ENCODE peak calls at places on chromosomes 2 and 18, in six cellular contexts. One of them, this sample, is unnamed.

GRCh38 chr2:119190321-119190720 is 31.8 kb upstream of the C1QL2 start:
- DNase-seq in nephron progenitor cell: no peak
- DNase-seq in astrocyte of the cerebellum: no peak
- DNase-seq in bronchial epithelial cell: no peak
- DNase-seq in epithelial cell of esophagus: peak; percentile 20
- DNase-seq in GM10248: no peak
- DNase-seq in this sample: no peak

GRCh38 chr18:9842446-9842845 is 43.3 kb upstream of the TXNDC2 start:
- DNase-seq in nephron progenitor cell: no peak
- DNase-seq in astrocyte of the cerebellum: no peak
- DNase-seq in bronchial epithelial cell: no peak
- DNase-seq in epithelial cell of esophagus: no peak
- DNase-seq in GM10248: no peak
- DNase-seq in this sample: no peak

GRCh38 chr2:102000813-102001766 is 9.3 kb downstream of the IL1R2 start:
- DNase-seq in nephron progenitor cell: no peak
- DNase-seq in astrocyte of the cerebellum: no peak
- DNase-seq in bronchial epithelial cell: peak; percentile 31
- DNase-seq in epithelial cell of esophagus: peak; percentile 43
- DNase-seq in GM10248: no peak
- DNase-seq in this sample: peak; percentile 41

GRCh38 chr18:27964811-27965210 is 212.1 kb downstream of the CDH2 start:
- DNase-seq in nephron progenitor cell: no peak
- DNase-seq in astrocyte of the cerebellum: no peak
- DNase-seq in bronchial epithelial cell: peak; percentile 78
- DNase-seq in epithelial cell of esophagus: peak; percentile 70
- DNase-seq in GM10248: no peak
- DNase-seq in this sample: peak; percentile 43

GRCh38 chr2:65198737-65199136 is 28.9 kb upstream of the ACTR2 start:
- DNase-seq in nephron progenitor cell: no peak
- DNase-seq in astrocyte of the cerebellum: no peak
- DNase-seq in bronchial epithelial cell: no peak
- DNase-seq in epithelial cell of esophagus: no peak
- DNase-seq in GM10248: no peak
- DNase-seq in this sample: no peak

GRCh38 chr2:86752934-86753333 is 32.8 kb downstream of the RMND5A start:
- DNase-seq in nephron progenitor cell: no peak
- DNase-seq in astrocyte of the cerebellum: no peak
- DNase-seq in bronchial epithelial cell: no peak
- DNase-seq in epithelial cell of esophagus: no peak
- DNase-seq in GM10248: no peak
- DNase-seq in this sample: no peak

GRCh38 chr2:135494503-135494902 is 36.5 kb downstream of the ZRANB3 start:
- DNase-seq in nephron progenitor cell: no peak
- DNase-seq in astrocyte of the cerebellum: no peak
- DNase-seq in bronchial epithelial cell: peak; percentile 25
- DNase-seq in epithelial cell of esophagus: peak; percentile 18
- DNase-seq in GM10248: no peak
- DNase-seq in this sample: peak; percentile 5

GRCh38 chr18:45753251-45753650 is 29.3 kb downstream of the SLC14A1 start:
- DNase-seq in nephron progenitor cell: no peak
- DNase-seq in astrocyte of the cerebellum: no peak
- DNase-seq in bronchial epithelial cell: no peak
- DNase-seq in epithelial cell of esophagus: no peak
- DNase-seq in GM10248: no peak
- DNase-seq in this sample: no peak

GRCh38 chr2:105113616-105114275 is 75.9 kb downstream of the MRPS9 start:
- DNase-seq in nephron progenitor cell: no peak
- DNase-seq in astrocyte of the cerebellum: no peak
- DNase-seq in bronchial epithelial cell: no peak
- DNase-seq in epithelial cell of esophagus: no peak
- DNase-seq in GM10248: no peak
- DNase-seq in this sample: no peak

GRCh38 chr18:75369026-75369425 is 58.5 kb downstream of the SMIM21 start:
- DNase-seq in nephron progenitor cell: no peak
- DNase-seq in astrocyte of the cerebellum: no peak
- DNase-seq in bronchial epithelial cell: no peak
- DNase-seq in epithelial cell of esophagus: no peak
- DNase-seq in GM10248: no peak
- DNase-seq in this sample: no peak

GRCh38 chr2:128986867-128987268 is 668.2 kb upstream of the HS6ST1 start:
- DNase-seq in nephron progenitor cell: no peak
- DNase-seq in astrocyte of the cerebellum: no peak
- DNase-seq in bronchial epithelial cell: peak; percentile 67
- DNase-seq in epithelial cell of esophagus: peak; percentile 27
- DNase-seq in GM10248: no peak
- DNase-seq in this sample: peak; percentile 61

GRCh38 chr2:190979906-190980629 is 33.9 kb downstream of the STAT1 start:
- DNase-seq in nephron progenitor cell: peak; percentile 44
- DNase-seq in astrocyte of the cerebellum: peak; percentile 69
- DNase-seq in bronchial epithelial cell: peak; percentile 87
- DNase-seq in epithelial cell of esophagus: peak; percentile 91
- DNase-seq in GM10248: no peak
- DNase-seq in this sample: no peak

GRCh38 chr18:55997156-55997561 is 409.2 kb upstream of the TCF4 start:
- DNase-seq in nephron progenitor cell: no peak
- DNase-seq in astrocyte of the cerebellum: no peak
- DNase-seq in bronchial epithelial cell: peak; percentile 80
- DNase-seq in epithelial cell of esophagus: peak; percentile 73
- DNase-seq in GM10248: no peak
- DNase-seq in this sample: peak; percentile 72

GRCh38 chr2:129479892-129480291 is 499.6 kb upstream of the RAB6C start:
- DNase-seq in nephron progenitor cell: no peak
- DNase-seq in astrocyte of the cerebellum: no peak
- DNase-seq in bronchial epithelial cell: no peak
- DNase-seq in epithelial cell of esophagus: no peak
- DNase-seq in GM10248: no peak
- DNase-seq in this sample: no peak

GRCh38 chr18:74064510-74064909 is 83.1 kb downstream of the FBXO15 start:
- DNase-seq in nephron progenitor cell: no peak
- DNase-seq in astrocyte of the cerebellum: no peak
- DNase-seq in bronchial epithelial cell: no peak
- DNase-seq in epithelial cell of esophagus: no peak
- DNase-seq in GM10248: no peak
- DNase-seq in this sample: no peak

GRCh38 chr18:23320709-23321236 is 132.3 kb upstream of the RIOK3 start:
- DNase-seq in nephron progenitor cell: no peak
- DNase-seq in astrocyte of the cerebellum: no peak
- DNase-seq in bronchial epithelial cell: no peak
- DNase-seq in epithelial cell of esophagus: no peak
- DNase-seq in GM10248: no peak
- DNase-seq in this sample: no peak

GRCh38 chr2:119638891-119639539 is 40.0 kb upstream of the TMEM177 start:
- DNase-seq in nephron progenitor cell: peak; percentile 35
- DNase-seq in astrocyte of the cerebellum: peak; percentile 59
- DNase-seq in bronchial epithelial cell: no peak
- DNase-seq in epithelial cell of esophagus: no peak
- DNase-seq in GM10248: no peak
- DNase-seq in this sample: no peak

GRCh38 chr2:109260886-109261700 is 132.1 kb downstream of the SH3RF3 start:
- DNase-seq in nephron progenitor cell: peak; percentile 30
- DNase-seq in astrocyte of the cerebellum: no peak
- DNase-seq in bronchial epithelial cell: no peak
- DNase-seq in epithelial cell of esophagus: peak; percentile 25
- DNase-seq in GM10248: no peak
- DNase-seq in this sample: peak; percentile 6
- TF ChIP-seq CTCF in nephron progenitor cell: peak; percentile 3
- TF ChIP-seq CTCF in astrocyte of the cerebellum: peak; percentile 42
- TF ChIP-seq CTCF in bronchial epithelial cell: peak; percentile 53
- TF ChIP-seq CTCF in epithelial cell of esophagus: peak; percentile 23
- TF ChIP-seq CTCF in GM10248: no peak
- TF ChIP-seq CTCF in this sample: peak; percentile 52

DNA sequence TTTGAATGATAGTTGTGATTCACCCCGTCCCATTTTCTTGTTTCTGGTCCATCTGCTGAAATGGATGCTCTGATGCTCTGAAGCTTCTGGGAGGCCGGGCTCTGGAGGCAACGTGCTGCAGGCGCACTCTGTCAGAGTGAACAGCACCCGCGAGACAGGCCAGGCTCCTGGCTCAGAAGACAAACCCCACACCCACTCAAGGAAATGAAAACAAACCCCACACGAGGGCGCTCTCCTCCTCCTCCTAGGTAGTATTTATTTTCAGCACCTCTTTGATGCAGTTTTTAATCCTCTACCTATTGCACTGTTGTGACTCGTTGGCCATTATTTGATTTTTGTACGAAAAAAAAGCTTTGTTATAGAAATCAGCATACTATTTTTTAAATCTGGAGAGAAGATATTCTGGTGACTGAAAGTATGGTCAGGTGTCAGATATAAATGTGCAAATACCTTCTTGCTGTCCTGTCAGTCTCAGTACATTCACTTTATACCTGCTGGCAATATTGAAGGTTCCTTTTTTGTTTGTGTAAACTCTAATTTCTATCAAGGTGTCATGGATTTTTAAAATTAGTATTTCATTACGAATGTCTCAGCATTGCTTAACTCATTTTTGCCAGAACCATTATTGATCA is 10.3 kb upstream of the CHST10 start:
- DNase-seq in nephron progenitor cell: peak; percentile 57
- DNase-seq in astrocyte of the cerebellum: no peak
- DNase-seq in bronchial epithelial cell: peak; percentile 57
- DNase-seq in epithelial cell of esophagus: peak; percentile 65
- DNase-seq in GM10248: peak; percentile 46
- DNase-seq in this sample: peak; percentile 35
- TF ChIP-seq CTCF in nephron progenitor cell: no peak
- TF ChIP-seq CTCF in astrocyte of the cerebellum: peak; percentile 31
- TF ChIP-seq CTCF in bronchial epithelial cell: peak; percentile 74
- TF ChIP-seq CTCF in epithelial cell of esophagus: peak; percentile 51
- TF ChIP-seq CTCF in GM10248: peak; percentile 39
- TF ChIP-seq CTCF in this sample: peak; percentile 66

DNA sequence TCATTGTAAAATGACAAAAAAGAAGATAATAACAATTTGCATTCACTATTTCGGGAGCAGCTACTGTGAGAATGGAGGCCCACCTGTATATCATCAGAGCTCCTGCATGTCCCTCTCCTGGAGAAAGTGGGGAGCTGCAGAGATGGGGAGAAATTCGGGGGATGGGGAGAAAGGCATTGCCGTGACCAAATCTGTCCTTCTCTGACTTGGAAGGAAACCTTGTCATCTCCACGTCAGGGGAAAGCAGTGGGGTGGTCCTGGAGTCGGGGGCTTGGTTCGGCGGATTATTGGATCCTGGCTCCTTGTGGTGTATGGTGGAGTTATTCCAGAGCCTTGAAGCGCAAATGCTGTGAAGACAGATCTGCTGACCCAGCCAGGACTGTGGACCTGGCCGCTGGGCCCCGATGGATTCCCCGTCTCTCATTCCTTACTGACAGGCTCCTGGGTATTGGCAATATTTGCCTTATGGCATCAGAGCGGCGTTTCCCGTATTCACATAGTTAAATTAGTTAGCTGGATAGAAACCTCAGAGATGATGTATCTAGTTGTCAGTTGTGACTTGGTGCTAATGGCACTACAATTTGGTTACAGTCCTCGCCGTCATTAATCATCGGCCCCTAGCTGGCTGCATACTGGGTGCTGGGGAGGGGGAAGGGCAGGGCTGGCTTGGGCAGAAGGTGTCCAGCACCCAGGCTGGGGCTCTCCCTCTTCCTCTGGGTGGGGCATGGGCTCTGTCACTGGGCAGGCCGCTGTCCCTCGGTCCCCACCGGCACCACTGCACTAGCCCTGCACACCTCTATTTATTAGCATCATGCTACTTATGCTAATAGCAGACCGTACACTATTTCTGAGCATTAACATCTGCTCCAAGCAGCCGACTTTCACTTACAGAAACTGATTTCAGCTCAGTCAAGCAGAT is 31.7 kb downstream of the CELF4 start:
- DNase-seq in nephron progenitor cell: no peak
- DNase-seq in astrocyte of the cerebellum: no peak
- DNase-seq in bronchial epithelial cell: no peak
- DNase-seq in epithelial cell of esophagus: no peak
- DNase-seq in GM10248: no peak
- DNase-seq in this sample: no peak
- TF ChIP-seq CTCF in nephron progenitor cell: peak; percentile 30
- TF ChIP-seq CTCF in astrocyte of the cerebellum: peak; percentile 32
- TF ChIP-seq CTCF in bronchial epithelial cell: no peak
- TF ChIP-seq CTCF in epithelial cell of esophagus: peak; percentile 27
- TF ChIP-seq CTCF in GM10248: no peak
- TF ChIP-seq CTCF in this sample: peak; percentile 24

DNA sequence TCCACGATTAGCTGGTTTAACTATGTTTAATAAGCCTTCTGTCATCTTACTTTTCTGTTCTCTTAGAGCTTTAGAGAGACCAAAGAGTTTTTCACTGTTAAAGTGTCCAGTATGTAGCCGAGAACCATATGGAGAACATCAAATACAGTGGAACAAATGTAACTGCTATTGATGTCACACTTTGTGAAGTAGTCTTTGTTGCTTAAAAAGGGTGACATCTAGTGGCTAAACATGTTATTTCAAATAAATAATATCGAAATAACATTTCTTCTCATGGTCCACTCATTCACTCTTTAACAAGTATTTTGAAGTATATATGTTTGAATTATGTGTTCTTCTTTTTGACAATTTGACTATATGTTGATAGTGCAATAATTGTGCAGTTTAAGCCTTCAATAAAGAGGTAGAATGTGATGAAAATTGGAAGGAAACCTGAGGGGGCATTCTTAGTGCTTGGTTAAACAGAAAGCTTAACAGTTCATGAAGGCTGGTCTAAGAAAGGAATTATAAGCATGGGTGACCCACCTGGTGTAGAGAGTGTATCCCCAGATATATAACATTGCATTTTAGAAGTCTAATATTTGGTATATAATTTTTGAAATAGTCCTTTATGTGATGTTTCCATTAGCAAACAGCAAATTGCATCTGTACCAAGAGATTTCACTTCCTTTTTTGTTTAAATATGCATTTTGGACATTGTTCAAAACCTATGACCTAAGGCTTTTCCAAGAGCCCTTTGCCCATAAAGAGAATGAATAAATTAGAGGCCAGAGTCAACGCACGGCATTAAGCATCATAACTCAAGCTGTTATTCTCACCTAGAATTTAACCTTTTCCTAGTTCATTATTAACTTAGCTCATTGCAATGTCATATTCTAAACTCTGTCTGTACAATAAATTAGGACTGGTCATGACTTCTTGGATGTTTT is 112.1 kb downstream of the KYNU start:
- DNase-seq in nephron progenitor cell: no peak
- DNase-seq in astrocyte of the cerebellum: peak; percentile 29
- DNase-seq in bronchial epithelial cell: peak; percentile 54
- DNase-seq in epithelial cell of esophagus: peak; percentile 50
- DNase-seq in GM10248: peak; percentile 15
- DNase-seq in this sample: peak; percentile 7
- TF ChIP-seq CTCF in nephron progenitor cell: peak; percentile 65
- TF ChIP-seq CTCF in astrocyte of the cerebellum: peak; percentile 19
- TF ChIP-seq CTCF in bronchial epithelial cell: peak; percentile 34
- TF ChIP-seq CTCF in epithelial cell of esophagus: peak; percentile 44
- TF ChIP-seq CTCF in GM10248: peak; percentile 43
- TF ChIP-seq CTCF in this sample: peak; percentile 49